ENCODE peak calls at places on chromosome 4, in ten cellular contexts. One of them, this sample, is unnamed.

GRCh38 chr4:177041356-177041755 is 248.6 kb upstream of the VEGFC start:
- DNase-seq in brain microvascular endothelial cell: no peak
- DNase-seq in type B pancreatic cell: no peak
- DNase-seq in astrocyte of the spinal cord: peak
- DNase-seq in GM10248: no peak
- DNase-seq in omental fat pad: no peak
- DNase-seq in A549: no peak
- DNase-seq in ovary: no peak
- DNase-seq in coronary artery: no peak
- DNase-seq in AG09309: peak
- DNase-seq in this sample: no peak

GRCh38 chr4:124631760-124632159 is 80.8 kb downstream of the ANKRD50 start:
- DNase-seq in type B pancreatic cell: no peak
- DNase-seq in AG09309: peak
- DNase-seq in astrocyte of the spinal cord: peak
- DNase-seq in GM10248: no peak
- DNase-seq in brain microvascular endothelial cell: peak
- DNase-seq in coronary artery: no peak
- DNase-seq in ovary: no peak
- DNase-seq in omental fat pad: no peak
- DNase-seq in A549: peak
- DNase-seq in this sample: peak

GRCh38 chr4:140996757-140997156 is 136.5 kb downstream of the RNF150 start:
- DNase-seq in astrocyte of the spinal cord: peak
- DNase-seq in coronary artery: no peak
- DNase-seq in type B pancreatic cell: no peak
- DNase-seq in AG09309: peak
- DNase-seq in brain microvascular endothelial cell: peak
- DNase-seq in ovary: no peak
- DNase-seq in GM10248: no peak
- DNase-seq in omental fat pad: no peak
- DNase-seq in A549: no peak
- DNase-seq in this sample: peak

GRCh38 chr4:1989533-1990347 is 19.0 kb downstream of the NELFA start:
- DNase-seq in astrocyte of the spinal cord: no peak
- DNase-seq in GM10248: no peak
- DNase-seq in ovary: peak
- DNase-seq in coronary artery: peak
- DNase-seq in brain microvascular endothelial cell: no peak
- DNase-seq in omental fat pad: no peak
- DNase-seq in AG09309: no peak
- DNase-seq in type B pancreatic cell: peak
- DNase-seq in A549: no peak
- DNase-seq in this sample: no peak

GRCh38 chr4:129138762-129139496 is 43.0 kb downstream of the C4orf33 start:
- DNase-seq in A549: no peak
- DNase-seq in astrocyte of the spinal cord: no peak
- DNase-seq in ovary: no peak
- DNase-seq in GM10248: no peak
- DNase-seq in type B pancreatic cell: no peak
- DNase-seq in AG09309: no peak
- DNase-seq in coronary artery: no peak
- DNase-seq in omental fat pad: no peak
- DNase-seq in brain microvascular endothelial cell: no peak
- DNase-seq in this sample: no peak

GRCh38 chr4:77169496-77169895 is 12.5 kb downstream of the CCNG2 start:
- DNase-seq in GM10248: no peak
- DNase-seq in type B pancreatic cell: no peak
- DNase-seq in coronary artery: no peak
- DNase-seq in omental fat pad: no peak
- DNase-seq in ovary: no peak
- DNase-seq in brain microvascular endothelial cell: no peak
- DNase-seq in AG09309: no peak
- DNase-seq in astrocyte of the spinal cord: peak
- DNase-seq in A549: no peak
- DNase-seq in this sample: no peak

GRCh38 chr4:172975651-172976229 is 192.9 kb upstream of the GALNT7 start:
- DNase-seq in type B pancreatic cell: no peak
- DNase-seq in AG09309: no peak
- DNase-seq in brain microvascular endothelial cell: no peak
- DNase-seq in astrocyte of the spinal cord: no peak
- DNase-seq in coronary artery: no peak
- DNase-seq in A549: no peak
- DNase-seq in GM10248: no peak
- DNase-seq in ovary: no peak
- DNase-seq in omental fat pad: no peak
- DNase-seq in this sample: no peak

GRCh38 chr4:25879991-25880641 is 17.3 kb upstream of the SEL1L3 start:
- DNase-seq in omental fat pad: no peak
- DNase-seq in A549: no peak
- DNase-seq in GM10248: peak
- DNase-seq in AG09309: no peak
- DNase-seq in brain microvascular endothelial cell: no peak
- DNase-seq in ovary: no peak
- DNase-seq in type B pancreatic cell: no peak
- DNase-seq in astrocyte of the spinal cord: no peak
- DNase-seq in coronary artery: no peak
- DNase-seq in this sample: no peak

GRCh38 chr4:119049342-119049741 is 86.3 kb upstream of the MYOZ2 start:
- DNase-seq in omental fat pad: no peak
- DNase-seq in type B pancreatic cell: no peak
- DNase-seq in AG09309: no peak
- DNase-seq in brain microvascular endothelial cell: no peak
- DNase-seq in A549: no peak
- DNase-seq in astrocyte of the spinal cord: no peak
- DNase-seq in GM10248: no peak
- DNase-seq in ovary: no peak
- DNase-seq in coronary artery: no peak
- DNase-seq in this sample: no peak

GRCh38 chr4:98682719-98683118 is 24.3 kb upstream of the TSPAN5 start:
- DNase-seq in astrocyte of the spinal cord: peak
- DNase-seq in AG09309: no peak
- DNase-seq in omental fat pad: no peak
- DNase-seq in GM10248: no peak
- DNase-seq in coronary artery: no peak
- DNase-seq in brain microvascular endothelial cell: no peak
- DNase-seq in A549: no peak
- DNase-seq in ovary: no peak
- DNase-seq in type B pancreatic cell: no peak
- DNase-seq in this sample: no peak

DNA sequence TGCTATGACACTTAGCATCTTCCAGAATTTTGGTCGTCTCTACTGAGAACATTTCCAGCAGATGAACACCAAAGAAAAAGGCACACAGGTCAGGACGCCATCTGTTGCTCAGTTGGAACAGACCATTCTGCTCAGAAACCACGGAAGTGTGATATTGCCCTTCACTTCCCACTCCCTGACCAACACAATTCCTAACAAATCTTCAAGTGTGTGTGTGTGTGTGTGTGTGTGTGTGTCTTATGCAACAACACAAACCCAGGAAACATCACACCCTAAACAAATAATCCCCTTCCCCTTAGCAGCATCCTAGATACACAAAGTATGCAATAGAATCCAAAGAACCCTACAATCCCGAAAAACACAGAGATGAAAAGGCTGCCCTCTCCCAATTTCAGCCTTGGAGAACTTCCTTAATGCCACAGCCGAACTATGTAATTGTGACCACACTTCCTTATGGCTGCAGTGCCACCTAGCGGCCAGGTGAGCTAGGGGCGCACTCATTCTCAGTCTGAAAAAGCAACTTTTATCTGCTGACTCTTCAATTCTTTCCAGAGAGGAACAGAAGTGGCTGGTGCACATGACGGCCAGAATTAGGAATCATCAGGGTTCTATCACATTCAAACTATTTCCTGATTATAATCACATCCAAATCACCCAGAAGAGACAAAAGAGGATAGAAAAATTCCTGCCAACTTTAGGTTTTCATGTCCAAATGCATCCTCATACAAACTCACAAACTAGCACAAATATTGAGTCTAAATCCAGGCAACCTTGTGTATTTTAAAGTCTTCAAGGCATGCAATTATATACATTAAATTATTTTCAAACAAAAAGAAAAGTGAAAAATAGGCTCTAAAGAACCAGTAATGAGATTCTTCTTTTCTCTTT is 165.0 kb downstream of the DHX15 start:
- DNase-seq in AG09309: peak
- DNase-seq in A549: peak
- DNase-seq in coronary artery: no peak
- DNase-seq in astrocyte of the spinal cord: peak
- DNase-seq in omental fat pad: peak
- DNase-seq in brain microvascular endothelial cell: peak
- DNase-seq in type B pancreatic cell: peak
- DNase-seq in ovary: peak
- DNase-seq in GM10248: peak
- DNase-seq in this sample: peak
- TF ChIP-seq CTCF in AG09309: peak
- TF ChIP-seq CTCF in A549: peak
- TF ChIP-seq CTCF in coronary artery: peak
- TF ChIP-seq CTCF in astrocyte of the spinal cord: peak
- TF ChIP-seq CTCF in omental fat pad: no peak
- TF ChIP-seq CTCF in brain microvascular endothelial cell: peak
- TF ChIP-seq CTCF in type B pancreatic cell: peak
- TF ChIP-seq CTCF in ovary: peak
- TF ChIP-seq CTCF in GM10248: peak
- TF ChIP-seq CTCF in this sample: peak

GRCh38 chr4:92050875-92051274 is 252.9 kb upstream of the GRID2 start:
- DNase-seq in A549: no peak
- DNase-seq in brain microvascular endothelial cell: no peak
- DNase-seq in astrocyte of the spinal cord: no peak
- DNase-seq in GM10248: no peak
- DNase-seq in AG09309: no peak
- DNase-seq in type B pancreatic cell: no peak
- DNase-seq in ovary: no peak
- DNase-seq in omental fat pad: no peak
- DNase-seq in coronary artery: no peak
- DNase-seq in this sample: no peak
- TF ChIP-seq CTCF in A549: no peak
- TF ChIP-seq CTCF in brain microvascular endothelial cell: no peak
- TF ChIP-seq CTCF in astrocyte of the spinal cord: no peak
- TF ChIP-seq CTCF in GM10248: no peak
- TF ChIP-seq CTCF in AG09309: no peak
- TF ChIP-seq CTCF in type B pancreatic cell: no peak
- TF ChIP-seq CTCF in ovary: no peak
- TF ChIP-seq CTCF in omental fat pad: no peak
- TF ChIP-seq CTCF in coronary artery: no peak
- TF ChIP-seq CTCF in this sample: no peak

GRCh38 chr4:189362364-189362763 is 578.3 kb upstream of the FRG1 start:
- DNase-seq in type B pancreatic cell: no peak
- DNase-seq in brain microvascular endothelial cell: no peak
- DNase-seq in omental fat pad: no peak
- DNase-seq in AG09309: no peak
- DNase-seq in ovary: no peak
- DNase-seq in astrocyte of the spinal cord: no peak
- DNase-seq in A549: no peak
- DNase-seq in GM10248: no peak
- DNase-seq in coronary artery: no peak
- DNase-seq in this sample: no peak

GRCh38 chr4:189364032-189364449 is 576.6 kb upstream of the FRG1 start:
- DNase-seq in ovary: no peak
- DNase-seq in brain microvascular endothelial cell: no peak
- DNase-seq in GM10248: no peak
- DNase-seq in omental fat pad: no peak
- DNase-seq in AG09309: no peak
- DNase-seq in type B pancreatic cell: no peak
- DNase-seq in coronary artery: no peak
- DNase-seq in astrocyte of the spinal cord: no peak
- DNase-seq in A549: no peak
- DNase-seq in this sample: no peak

DNA sequence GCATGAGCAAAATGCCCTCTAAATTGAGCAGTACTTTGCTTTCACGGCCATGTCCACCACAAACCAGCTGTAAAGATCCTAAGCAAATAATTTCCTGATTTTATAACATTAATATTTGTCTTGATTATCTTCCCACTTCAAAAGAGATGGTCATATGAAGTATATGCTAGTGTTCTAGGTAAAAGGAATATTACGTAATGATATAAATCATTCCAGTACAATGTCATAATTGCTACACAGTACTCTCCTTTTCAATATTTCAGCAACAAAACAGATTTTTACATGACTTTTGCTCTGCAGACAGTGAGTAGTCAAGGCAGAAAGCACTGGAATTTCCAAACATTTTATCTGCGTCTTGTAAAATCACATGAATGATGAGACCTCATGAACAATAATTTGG is 572.8 kb upstream of the FRG1 start:
- DNase-seq in GM10248: no peak
- DNase-seq in A549: no peak
- DNase-seq in ovary: no peak
- DNase-seq in omental fat pad: no peak
- DNase-seq in brain microvascular endothelial cell: no peak
- DNase-seq in coronary artery: no peak
- DNase-seq in astrocyte of the spinal cord: no peak
- DNase-seq in type B pancreatic cell: no peak
- DNase-seq in AG09309: no peak
- DNase-seq in this sample: no peak
- TF ChIP-seq CTCF in GM10248: no peak
- TF ChIP-seq CTCF in A549: no peak
- TF ChIP-seq CTCF in ovary: no peak
- TF ChIP-seq CTCF in omental fat pad: no peak
- TF ChIP-seq CTCF in brain microvascular endothelial cell: no peak
- TF ChIP-seq CTCF in coronary artery: no peak
- TF ChIP-seq CTCF in astrocyte of the spinal cord: no peak
- TF ChIP-seq CTCF in type B pancreatic cell: no peak
- TF ChIP-seq CTCF in AG09309: no peak
- TF ChIP-seq CTCF in this sample: no peak

GRCh38 chr4:81405900-81406401 is 65.8 kb downstream of the RASGEF1B start:
- DNase-seq in astrocyte of the spinal cord: peak
- DNase-seq in brain microvascular endothelial cell: peak
- DNase-seq in A549: peak
- DNase-seq in omental fat pad: no peak
- DNase-seq in ovary: peak
- DNase-seq in AG09309: peak
- DNase-seq in coronary artery: no peak
- DNase-seq in type B pancreatic cell: no peak
- DNase-seq in GM10248: peak
- DNase-seq in this sample: peak

GRCh38 chr4:81409836-81410235 is 61.9 kb downstream of the RASGEF1B start:
- DNase-seq in A549: no peak
- DNase-seq in GM10248: no peak
- DNase-seq in brain microvascular endothelial cell: no peak
- DNase-seq in omental fat pad: no peak
- DNase-seq in ovary: no peak
- DNase-seq in astrocyte of the spinal cord: no peak
- DNase-seq in coronary artery: no peak
- DNase-seq in AG09309: no peak
- DNase-seq in type B pancreatic cell: no peak
- DNase-seq in this sample: no peak

GRCh38 chr4:81408341-81408740 is 63.4 kb downstream of the RASGEF1B start:
- DNase-seq in coronary artery: no peak
- DNase-seq in A549: no peak
- DNase-seq in type B pancreatic cell: no peak
- DNase-seq in ovary: no peak
- DNase-seq in GM10248: no peak
- DNase-seq in AG09309: no peak
- DNase-seq in astrocyte of the spinal cord: no peak
- DNase-seq in omental fat pad: no peak
- DNase-seq in brain microvascular endothelial cell: no peak
- DNase-seq in this sample: no peak

GRCh38 chr4:81407726-81408125 is 64.0 kb downstream of the RASGEF1B start:
- DNase-seq in type B pancreatic cell: no peak
- DNase-seq in AG09309: no peak
- DNase-seq in ovary: no peak
- DNase-seq in astrocyte of the spinal cord: no peak
- DNase-seq in coronary artery: no peak
- DNase-seq in brain microvascular endothelial cell: no peak
- DNase-seq in omental fat pad: no peak
- DNase-seq in A549: no peak
- DNase-seq in GM10248: no peak
- DNase-seq in this sample: no peak

GRCh38 chr4:81404294-81404693 is 67.4 kb downstream of the RASGEF1B start:
- DNase-seq in omental fat pad: no peak
- DNase-seq in type B pancreatic cell: no peak
- DNase-seq in A549: no peak
- DNase-seq in brain microvascular endothelial cell: no peak
- DNase-seq in ovary: no peak
- DNase-seq in AG09309: no peak
- DNase-seq in coronary artery: no peak
- DNase-seq in astrocyte of the spinal cord: no peak
- DNase-seq in GM10248: no peak
- DNase-seq in this sample: no peak
- TF ChIP-seq CTCF in omental fat pad: no peak
- TF ChIP-seq CTCF in type B pancreatic cell: no peak
- TF ChIP-seq CTCF in A549: no peak
- TF ChIP-seq CTCF in brain microvascular endothelial cell: peak
- TF ChIP-seq CTCF in ovary: no peak
- TF ChIP-seq CTCF in AG09309: peak
- TF ChIP-seq CTCF in coronary artery: no peak
- TF ChIP-seq CTCF in astrocyte of the spinal cord: no peak
- TF ChIP-seq CTCF in GM10248: no peak
- TF ChIP-seq CTCF in this sample: peak